ENCODE peak calls at places on chromosomes 1 and 21, in four cellular contexts. T is endodermal cell; E is heart left ventricle; S is CD8-positive, alpha-beta T cell. P is an unnamed sample.

GRCh38 chr1:111959436-111959835 is 30.0 kb downstream of the KCND3 start:
- DNase-seq in S (no peak), E (no peak), T (no peak), P (no peak)

GRCh38 chr1:64087768-64088167 is 115.7 kb upstream of the UBE2U start:
- DNase-seq in T (no peak), S (no peak), E (peak), P (no peak)

GRCh38 chr1:48687271-48688045 is 89.2 kb downstream of the BEND5 start:
- DNase-seq in T (peak), S (no peak), E (no peak), P (no peak)

GRCh38 chr1:60130703-60131102 is 57.1 kb upstream of the C1orf87 start:
- DNase-seq in T (no peak), S (no peak), E (no peak), P (no peak)

GRCh38 chr1:116338400-116338799 is 34.6 kb upstream of the ATP1A1 start:
- DNase-seq in S (no peak), E (no peak), T (no peak), P (no peak)

GRCh38 chr1:1019122-1019999 is 559 bp upstream of the AGRN start:
- DNase-seq in E (peak), T (peak), S (peak), P (peak)

GRCh38 chr1:222073307-222073995 is 331.6 kb upstream of the DUSP10 start:
- DNase-seq in T (no peak), S (no peak), E (no peak), P (no peak)

GRCh38 chr1:22122273-22123070 is 20.4 kb downstream of the WNT4 start:
- DNase-seq in T (no peak), E (peak), S (no peak), P (no peak)

GRCh38 chr1:179910934-179911333 is 28.8 kb downstream of the TOR1AIP1 start:
- DNase-seq in T (no peak), S (no peak), E (no peak), P (no peak)

GRCh38 chr21:42695324-42696025 is 42.1 kb downstream of the PDE9A start:
- DNase-seq in T (peak), S (no peak), E (no peak), P (no peak)

GRCh38 chr1:183699643-183700160 is 46.6 kb upstream of the APOBEC4 start:
- DNase-seq in T (no peak), E (no peak), S (no peak), P (no peak)

GRCh38 chr1:71859806-71860205 is 422.5 kb downstream of the NEGR1 start:
- DNase-seq in T (no peak), E (no peak), S (no peak), P (no peak)

GRCh38 chr1:221740941-221741363 is 937 bp downstream of the DUSP10 start:
- DNase-seq in T (no peak), E (peak), S (peak), P (no peak)

GRCh38 chr1:210362526-210362925 is 33.8 kb downstream of the HHAT start:
- DNase-seq in T (peak), E (peak), S (no peak), P (no peak)

GRCh38 chr1:51312718-51313117 is 17.6 kb downstream of the TTC39A start:
- DNase-seq in E (no peak), T (peak), S (no peak), P (no peak)

GRCh38 chr1:199742547-199742946 is 285.0 kb upstream of the NR5A2 start:
- DNase-seq in T (no peak), E (no peak), S (no peak), P (no peak)

GRCh38 chr1:233005703-233006102 is 55.3 kb downstream of the NTPCR start:
- DNase-seq in S (no peak), T (peak), E (no peak), P (no peak)

GRCh38 chr1:179743679-179744400 is 749 bp downstream of the FAM163A start:
- DNase-seq in T (peak), E (peak), S (no peak), P (no peak)

GRCh38 chr1:114695430-114696093 is at the start of gene AMPD1:
- DNase-seq in S (no peak), E (no peak), T (no peak), P (no peak)

GRCh38 chr1:11730429-11730861 is 5.5 kb upstream of the AGTRAP start:
- DNase-seq in S (peak), E (no peak), T (no peak), P (peak)

GRCh38 chr1:11729155-11729497 is 6.8 kb upstream of the AGTRAP start:
- DNase-seq in E (no peak), S (no peak), T (no peak), P (no peak)

GRCh38 chr1:11733351-11733750 is 2.6 kb upstream of the AGTRAP start:
- DNase-seq in T (no peak), S (no peak), E (no peak), P (no peak)

GRCh38 chr1:11729498-11730428 is 6.2 kb upstream of the AGTRAP start:
- DNase-seq in S (no peak), E (no peak), T (peak), P (no peak)

DNA sequence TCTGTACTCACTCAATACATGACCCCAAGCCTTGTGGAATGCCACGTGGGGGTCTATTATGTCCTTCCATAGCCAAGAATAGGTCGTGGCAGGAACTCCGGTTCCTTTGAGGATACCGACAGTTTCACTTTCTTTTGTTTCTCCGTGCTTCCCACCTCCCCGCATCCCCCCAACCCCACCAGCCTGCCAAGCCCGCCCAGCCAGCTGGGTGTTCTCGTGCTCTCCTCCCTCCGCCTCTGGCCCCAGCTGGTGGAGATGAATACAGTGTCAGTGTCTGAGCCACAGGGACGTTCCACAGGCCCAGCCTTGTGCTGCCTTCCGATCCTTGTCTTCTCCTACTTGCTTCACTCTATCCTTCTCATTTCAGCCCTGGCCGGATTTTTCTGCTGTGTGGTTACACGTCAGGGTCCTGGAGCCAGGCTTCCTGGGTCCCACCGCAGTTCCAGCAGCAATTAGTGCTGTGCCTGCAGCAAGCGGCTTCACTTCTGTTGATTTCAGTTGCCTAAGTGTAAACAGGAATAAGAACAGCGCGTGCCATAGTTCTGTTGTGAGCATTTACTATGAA is 4.1 kb upstream of the AGTRAP start:
- DNase-seq in E (peak), S (no peak), T (peak), P (no peak)
- H3K4me3 ChIP-seq in E (no peak), S (peak), T (no peak), P (peak)

GRCh38 chr1:20187813-20188454 is 1.6 kb upstream of the PLA2G2C start:
- DNase-seq in T (no peak), E (no peak), S (no peak), P (no peak)

GRCh38 chr1:20187103-20187812 is 940 bp upstream of the PLA2G2C start:
- DNase-seq in S (no peak), E (no peak), T (no peak), P (peak)

GRCh38 chr1:20184481-20184900 is 1.4 kb upstream of the UBXN10 start:
- DNase-seq in T (no peak), E (no peak), S (no peak), P (no peak)

GRCh38 chr1:20184997-20185833 is 681 bp upstream of the UBXN10 start:
- DNase-seq in E (no peak), S (peak), T (no peak), P (peak)

DNA sequence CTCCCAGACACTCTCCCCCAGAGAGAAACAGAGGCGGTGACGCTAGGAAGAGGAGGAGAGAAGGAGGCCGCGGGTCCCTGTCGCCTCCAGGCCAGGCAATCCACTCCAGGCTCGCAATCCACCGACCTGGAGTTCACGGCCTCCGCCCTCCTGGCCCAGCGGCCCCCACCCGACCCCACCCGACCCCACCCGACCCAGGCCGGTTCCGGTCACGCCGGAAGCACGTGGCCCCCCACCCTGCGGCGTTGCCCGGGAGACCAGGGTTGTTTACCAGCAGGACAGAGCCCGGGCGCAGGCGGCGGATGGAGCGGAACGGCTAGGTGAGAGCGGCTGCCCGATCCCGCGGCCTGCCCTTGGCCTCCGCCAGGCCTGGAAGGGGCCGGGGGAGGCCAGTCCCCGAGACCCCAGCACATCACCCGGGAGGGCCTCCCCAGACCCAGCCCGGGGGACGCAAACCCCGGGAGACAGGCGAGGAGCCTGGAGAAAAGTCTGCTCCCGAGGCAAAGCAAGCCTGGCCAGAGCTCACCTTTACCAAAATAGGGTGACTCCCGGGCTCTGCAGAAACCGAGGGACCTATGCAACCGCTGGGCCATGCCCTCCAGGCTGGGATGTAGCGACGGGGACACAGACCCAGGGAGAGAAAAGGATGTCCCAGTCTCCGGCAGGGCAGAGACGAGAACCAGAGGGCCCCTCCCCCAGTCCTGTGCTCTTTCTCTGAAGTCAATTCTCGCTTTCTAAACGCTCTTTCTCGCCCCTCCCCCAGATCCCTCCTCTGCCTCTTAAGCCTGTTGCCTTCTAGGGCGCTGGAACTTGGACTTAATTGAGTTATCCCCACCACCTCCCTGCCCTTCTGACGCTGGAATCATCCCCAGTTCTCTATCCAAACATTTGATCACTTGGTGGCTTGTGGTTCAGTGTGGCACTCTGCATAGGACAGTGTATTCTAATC is at the start of the genes PLA2G2C and UBXN10:
- DNase-seq in S (peak), E (peak), T (peak), P (peak)
- H3K4me3 ChIP-seq in S (peak), E (peak), T (peak), P (peak)

DNA sequence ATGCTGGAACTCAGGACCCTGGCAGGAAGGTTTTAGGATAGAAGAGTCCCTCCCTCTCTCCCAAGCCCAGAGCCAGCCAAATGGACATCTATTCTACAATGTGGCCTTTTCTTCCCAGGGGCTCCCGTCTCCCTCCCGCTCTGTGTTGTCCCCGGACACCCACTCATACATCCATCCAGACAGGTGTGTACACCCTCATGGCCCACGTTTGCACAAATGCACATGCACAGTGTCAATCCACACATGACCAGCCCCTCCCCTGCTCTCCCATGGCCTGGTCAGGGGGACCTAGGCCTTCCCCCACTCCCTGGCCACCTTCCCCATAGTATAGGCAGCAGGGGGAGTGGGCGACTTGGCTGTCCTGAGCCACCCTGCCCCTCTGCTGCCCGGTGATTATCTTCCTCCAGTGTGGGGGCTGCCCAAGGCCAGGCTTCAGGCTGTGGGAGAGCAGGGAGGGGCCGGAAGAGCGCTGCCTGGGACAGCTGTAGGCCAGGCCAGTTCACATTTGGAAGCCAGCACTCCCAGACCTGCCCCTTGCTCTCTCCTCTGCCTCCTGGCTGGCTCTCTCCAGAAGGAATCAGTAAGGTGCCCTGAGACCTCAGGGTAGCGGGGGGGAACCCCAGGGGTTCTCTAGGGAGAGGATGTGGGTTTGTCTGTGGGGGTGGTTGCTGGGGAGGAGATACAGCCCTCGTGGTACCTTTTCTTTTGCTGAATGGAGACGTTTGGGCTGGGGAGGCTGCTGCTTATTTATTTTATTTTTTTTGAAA is 4.1 kb upstream of the PTPN7 start:
- DNase-seq in S (peak), T (no peak), E (no peak), P (peak)
- H3K4me3 ChIP-seq in S (peak), T (no peak), E (no peak), P (peak)

DNA sequence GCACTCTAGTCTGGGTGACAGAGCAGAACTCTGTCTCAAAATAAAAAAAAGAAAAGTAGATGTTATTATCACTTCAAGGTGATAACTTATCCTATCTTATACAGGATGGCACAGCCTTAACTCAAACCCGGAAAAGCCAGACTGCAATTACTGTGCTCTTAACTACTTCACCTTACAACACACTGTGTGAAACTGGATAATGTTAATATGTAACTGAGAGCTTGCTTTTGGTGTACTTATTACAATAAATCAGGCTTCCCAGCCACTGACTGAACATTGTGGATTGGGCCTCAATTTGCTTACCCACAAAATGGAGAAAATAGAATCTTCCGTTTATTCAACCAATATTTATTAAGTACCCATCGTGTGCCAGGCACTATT is 1.4 kb downstream of the ORC1 start:
- DNase-seq in S (no peak), E (no peak), T (no peak), P (no peak)
- H3K4me3 ChIP-seq in S (no peak), E (no peak), T (peak), P (no peak)

GRCh38 chr1:150259758-150260669 is 2.4 kb downstream of the CA14 start:
- DNase-seq in E (peak), S (no peak), T (peak), P (no peak)
- H3K4me3 ChIP-seq in E (no peak), S (no peak), T (peak), P (no peak)

GRCh38 chr1:155188268-155188667 is 14.6 kb downstream of the TRIM46 start:
- DNase-seq in S (no peak), E (peak), T (no peak), P (no peak)
- H3K4me3 ChIP-seq in S (no peak), E (no peak), T (no peak), P (no peak)

DNA sequence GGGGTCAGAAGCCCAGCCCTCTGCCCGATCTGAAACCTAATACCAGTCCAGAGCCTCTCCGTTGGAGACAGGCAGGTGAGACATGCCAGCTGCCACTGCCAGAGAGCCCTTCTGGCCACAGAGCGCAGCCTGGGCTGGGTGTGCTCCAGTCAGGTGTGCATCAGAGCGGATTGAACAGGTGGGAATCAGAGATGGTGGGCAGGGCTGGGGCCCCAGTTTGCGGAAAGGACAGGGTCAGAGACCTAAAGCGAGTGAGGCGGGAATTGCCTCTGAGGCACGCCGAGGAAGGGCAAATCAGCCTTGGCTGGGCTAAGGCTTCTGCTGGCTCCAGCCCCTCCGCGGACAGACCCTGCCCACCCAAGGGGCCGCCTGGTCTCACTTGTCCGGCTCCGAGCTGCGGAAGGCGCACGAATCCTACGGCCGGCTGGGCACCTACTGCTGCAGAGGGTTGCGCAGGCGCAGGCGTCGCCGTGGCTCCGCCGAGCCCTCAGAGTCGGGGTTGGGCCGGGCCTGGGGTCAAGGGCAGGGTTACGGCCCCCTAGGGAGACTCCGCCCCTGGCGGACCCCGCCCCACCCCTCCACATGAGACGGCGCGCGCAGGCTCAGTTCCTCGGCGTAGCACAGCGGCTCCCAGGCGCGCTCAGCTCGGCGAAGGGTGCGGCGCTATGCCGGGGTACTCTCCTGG is 10.3 kb downstream of the CPLANE2 start:
- DNase-seq in S (no peak), T (peak), E (peak), P (no peak)
- H3K4me3 ChIP-seq in S (no peak), T (peak), E (peak), P (no peak)

GRCh38 chr1:192628406-192629057 is 7.4 kb upstream of the RGS13 start:
- DNase-seq in T (no peak), E (no peak), S (no peak), P (no peak)
- H3K4me3 ChIP-seq in T (peak), E (no peak), S (no peak), P (no peak)

DNA sequence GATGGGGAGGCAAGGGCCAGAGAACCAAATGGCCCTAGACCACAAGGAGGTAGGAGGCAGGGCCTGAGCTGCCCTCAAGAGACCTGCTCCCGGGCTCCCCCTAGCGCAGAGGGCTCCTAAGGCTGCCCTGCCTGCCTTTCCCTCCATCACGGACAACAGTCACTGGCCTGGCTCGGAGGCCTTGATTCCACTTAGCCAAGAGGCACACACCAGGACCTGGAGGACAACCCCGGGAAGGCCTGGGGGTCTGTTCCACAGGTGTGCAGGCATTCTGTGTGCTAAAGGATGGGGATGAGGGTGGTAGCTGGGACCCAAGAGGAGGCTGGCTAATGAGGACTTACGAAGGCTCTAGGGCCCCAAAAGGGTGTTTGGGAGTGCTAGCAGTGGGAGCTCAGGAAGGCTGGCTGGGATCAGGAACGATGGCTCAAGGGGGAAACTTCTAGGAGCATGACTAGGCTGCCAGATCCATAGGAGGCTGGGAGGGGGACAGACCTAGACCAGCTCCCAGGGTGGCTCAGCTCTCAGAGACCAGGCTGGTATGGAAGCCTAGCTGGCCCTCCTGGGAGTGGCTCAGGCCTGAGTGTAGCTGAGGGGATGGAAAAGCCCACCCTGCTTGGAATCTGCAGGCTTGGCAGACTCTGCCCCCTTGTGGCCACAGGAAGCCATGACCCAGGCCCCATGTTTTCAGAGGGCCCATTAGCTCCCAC is 831 bp downstream of the ARTN start:
- DNase-seq in S (peak), E (peak), T (peak), P (no peak)
- H3K4me3 ChIP-seq in S (no peak), E (no peak), T (no peak), P (no peak)

DNA sequence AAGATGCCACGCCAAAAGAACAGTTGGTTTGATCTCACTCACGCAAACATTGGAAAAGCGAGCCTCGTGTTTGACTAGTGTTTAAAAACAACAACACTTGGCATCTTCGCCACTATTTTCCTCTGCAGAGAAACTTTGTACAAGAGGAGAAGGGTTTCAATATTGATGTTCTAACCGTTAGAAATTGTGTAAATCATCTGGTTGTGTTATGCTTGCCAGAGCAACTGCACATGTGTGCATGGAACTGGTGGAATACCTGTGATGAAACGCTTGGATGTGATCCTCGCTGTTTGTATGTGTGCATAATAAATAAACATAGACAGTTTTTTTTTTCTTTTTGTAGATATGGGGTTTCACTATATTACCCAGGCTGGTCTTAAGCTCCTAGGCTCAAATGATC is 23.9 kb upstream of the CAMTA1 start:
- DNase-seq in S (no peak), T (no peak), E (no peak), P (no peak)
- H3K4me3 ChIP-seq in S (no peak), T (no peak), E (no peak), P (no peak)

P was measured in effector memory CD4-positive, alpha-beta T cell.